ENCODE peak calls at places on chromosomes 12 and 14, in eight cellular contexts. One of them, this sample, is unnamed.

GRCh38 chr12:113990548-113991223 is 24.6 kb upstream of the RBM19 start:
- DNase-seq in PC-3: no peak
- DNase-seq in cardiac fibroblast: no peak
- DNase-seq in tibial artery: no peak
- DNase-seq in endodermal cell: peak
- DNase-seq in psoas muscle: no peak
- DNase-seq in foreskin fibroblast: no peak
- DNase-seq in mucosa of descending colon: no peak
- DNase-seq in this sample: no peak

GRCh38 chr14:74350211-74350943 is 2.1 kb downstream of the VRTN start:
- DNase-seq in mucosa of descending colon: no peak
- DNase-seq in psoas muscle: no peak
- DNase-seq in cardiac fibroblast: no peak
- DNase-seq in foreskin fibroblast: no peak
- DNase-seq in tibial artery: no peak
- DNase-seq in PC-3: no peak
- DNase-seq in endodermal cell: no peak
- DNase-seq in this sample: no peak

GRCh38 chr14:64504310-64504896 is at the start of gene ZBTB1:
- DNase-seq in mucosa of descending colon: peak
- DNase-seq in endodermal cell: peak
- DNase-seq in psoas muscle: peak
- DNase-seq in tibial artery: peak
- DNase-seq in cardiac fibroblast: peak
- DNase-seq in foreskin fibroblast: peak
- DNase-seq in PC-3: peak
- DNase-seq in this sample: peak

GRCh38 chr12:126436041-126436440 is 1370.8 kb downstream of the AACS start:
- DNase-seq in endodermal cell: no peak
- DNase-seq in psoas muscle: no peak
- DNase-seq in tibial artery: no peak
- DNase-seq in foreskin fibroblast: no peak
- DNase-seq in PC-3: no peak
- DNase-seq in cardiac fibroblast: no peak
- DNase-seq in mucosa of descending colon: no peak
- DNase-seq in this sample: no peak

GRCh38 chr14:91170504-91171121 is 56.7 kb downstream of the DGLUCY start:
- DNase-seq in mucosa of descending colon: no peak
- DNase-seq in tibial artery: no peak
- DNase-seq in PC-3: no peak
- DNase-seq in foreskin fibroblast: no peak
- DNase-seq in endodermal cell: no peak
- DNase-seq in cardiac fibroblast: peak
- DNase-seq in psoas muscle: peak
- DNase-seq in this sample: peak

GRCh38 chr12:109124878-109125648 is 8.7 kb downstream of the ACACB start:
- DNase-seq in mucosa of descending colon: no peak
- DNase-seq in PC-3: no peak
- DNase-seq in foreskin fibroblast: no peak
- DNase-seq in tibial artery: no peak
- DNase-seq in psoas muscle: no peak
- DNase-seq in cardiac fibroblast: no peak
- DNase-seq in endodermal cell: no peak
- DNase-seq in this sample: no peak

GRCh38 chr12:26268841-26269553 is 73.6 kb downstream of the SSPN start:
- DNase-seq in psoas muscle: no peak
- DNase-seq in tibial artery: no peak
- DNase-seq in PC-3: no peak
- DNase-seq in endodermal cell: no peak
- DNase-seq in cardiac fibroblast: no peak
- DNase-seq in foreskin fibroblast: peak
- DNase-seq in mucosa of descending colon: no peak
- DNase-seq in this sample: peak

GRCh38 chr14:70716483-70716882 is 74.8 kb downstream of the TTC9 start:
- DNase-seq in endodermal cell: peak
- DNase-seq in tibial artery: no peak
- DNase-seq in psoas muscle: no peak
- DNase-seq in cardiac fibroblast: no peak
- DNase-seq in foreskin fibroblast: no peak
- DNase-seq in PC-3: no peak
- DNase-seq in mucosa of descending colon: no peak
- DNase-seq in this sample: no peak

GRCh38 chr12:19666070-19666469 is 226.8 kb downstream of the AEBP2 start:
- DNase-seq in tibial artery: no peak
- DNase-seq in endodermal cell: peak
- DNase-seq in PC-3: no peak
- DNase-seq in psoas muscle: no peak
- DNase-seq in mucosa of descending colon: no peak
- DNase-seq in foreskin fibroblast: no peak
- DNase-seq in cardiac fibroblast: no peak
- DNase-seq in this sample: no peak

GRCh38 chr12:71764587-71765321 is 10.1 kb downstream of the RAB21 start:
- DNase-seq in cardiac fibroblast: no peak
- DNase-seq in foreskin fibroblast: no peak
- DNase-seq in tibial artery: no peak
- DNase-seq in PC-3: no peak
- DNase-seq in mucosa of descending colon: no peak
- DNase-seq in psoas muscle: no peak
- DNase-seq in endodermal cell: no peak
- DNase-seq in this sample: no peak

GRCh38 chr12:125013816-125014442 is 20.5 kb downstream of the BRI3BP start:
- DNase-seq in psoas muscle: no peak
- DNase-seq in cardiac fibroblast: no peak
- DNase-seq in PC-3: no peak
- DNase-seq in endodermal cell: peak
- DNase-seq in mucosa of descending colon: no peak
- DNase-seq in foreskin fibroblast: no peak
- DNase-seq in tibial artery: no peak
- DNase-seq in this sample: no peak

GRCh38 chr12:116677202-116677651 is 60.6 kb downstream of the SPRING1 start:
- DNase-seq in tibial artery: no peak
- DNase-seq in foreskin fibroblast: no peak
- DNase-seq in cardiac fibroblast: no peak
- DNase-seq in PC-3: no peak
- DNase-seq in mucosa of descending colon: no peak
- DNase-seq in psoas muscle: no peak
- DNase-seq in endodermal cell: no peak
- DNase-seq in this sample: no peak

GRCh38 chr12:131281016-131281415 is 327.3 kb downstream of the ADGRD1 start:
- DNase-seq in endodermal cell: no peak
- DNase-seq in cardiac fibroblast: no peak
- DNase-seq in psoas muscle: no peak
- DNase-seq in tibial artery: peak
- DNase-seq in PC-3: no peak
- DNase-seq in mucosa of descending colon: peak
- DNase-seq in foreskin fibroblast: no peak
- DNase-seq in this sample: no peak

GRCh38 chr12:117069126-117069788 is 30.0 kb downstream of the TESC start:
- DNase-seq in psoas muscle: no peak
- DNase-seq in PC-3: no peak
- DNase-seq in endodermal cell: no peak
- DNase-seq in mucosa of descending colon: no peak
- DNase-seq in tibial artery: no peak
- DNase-seq in cardiac fibroblast: no peak
- DNase-seq in foreskin fibroblast: no peak
- DNase-seq in this sample: no peak

GRCh38 chr14:61965030-61965745 is 203.0 kb downstream of the SNAPC1 start:
- DNase-seq in foreskin fibroblast: peak
- DNase-seq in endodermal cell: no peak
- DNase-seq in cardiac fibroblast: peak
- DNase-seq in tibial artery: no peak
- DNase-seq in psoas muscle: no peak
- DNase-seq in PC-3: peak
- DNase-seq in mucosa of descending colon: no peak
- DNase-seq in this sample: peak

GRCh38 chr14:32724864-32725550 is 213.7 kb upstream of the NPAS3 start:
- DNase-seq in mucosa of descending colon: no peak
- DNase-seq in cardiac fibroblast: peak
- DNase-seq in psoas muscle: no peak
- DNase-seq in foreskin fibroblast: peak
- DNase-seq in tibial artery: no peak
- DNase-seq in PC-3: peak
- DNase-seq in endodermal cell: peak
- DNase-seq in this sample: peak

GRCh38 chr12:122012184-122012583 is 9.5 kb upstream of the BCL7A start:
- DNase-seq in endodermal cell: no peak
- DNase-seq in foreskin fibroblast: no peak
- DNase-seq in tibial artery: no peak
- DNase-seq in PC-3: peak
- DNase-seq in mucosa of descending colon: no peak
- DNase-seq in psoas muscle: no peak
- DNase-seq in cardiac fibroblast: no peak
- DNase-seq in this sample: no peak

GRCh38 chr14:53714495-53715389 is 241.9 kb downstream of the BMP4 start:
- DNase-seq in psoas muscle: no peak
- DNase-seq in cardiac fibroblast: peak
- DNase-seq in tibial artery: no peak
- DNase-seq in PC-3: no peak
- DNase-seq in mucosa of descending colon: no peak
- DNase-seq in endodermal cell: no peak
- DNase-seq in foreskin fibroblast: no peak
- DNase-seq in this sample: no peak
- H3K4me3 ChIP-seq in psoas muscle: peak
- H3K4me3 ChIP-seq in cardiac fibroblast: no peak
- H3K4me3 ChIP-seq in tibial artery: peak
- H3K4me3 ChIP-seq in PC-3: peak
- H3K4me3 ChIP-seq in mucosa of descending colon: no peak
- H3K4me3 ChIP-seq in endodermal cell: no peak
- H3K4me3 ChIP-seq in foreskin fibroblast: peak
- H3K4me3 ChIP-seq in this sample: no peak

DNA sequence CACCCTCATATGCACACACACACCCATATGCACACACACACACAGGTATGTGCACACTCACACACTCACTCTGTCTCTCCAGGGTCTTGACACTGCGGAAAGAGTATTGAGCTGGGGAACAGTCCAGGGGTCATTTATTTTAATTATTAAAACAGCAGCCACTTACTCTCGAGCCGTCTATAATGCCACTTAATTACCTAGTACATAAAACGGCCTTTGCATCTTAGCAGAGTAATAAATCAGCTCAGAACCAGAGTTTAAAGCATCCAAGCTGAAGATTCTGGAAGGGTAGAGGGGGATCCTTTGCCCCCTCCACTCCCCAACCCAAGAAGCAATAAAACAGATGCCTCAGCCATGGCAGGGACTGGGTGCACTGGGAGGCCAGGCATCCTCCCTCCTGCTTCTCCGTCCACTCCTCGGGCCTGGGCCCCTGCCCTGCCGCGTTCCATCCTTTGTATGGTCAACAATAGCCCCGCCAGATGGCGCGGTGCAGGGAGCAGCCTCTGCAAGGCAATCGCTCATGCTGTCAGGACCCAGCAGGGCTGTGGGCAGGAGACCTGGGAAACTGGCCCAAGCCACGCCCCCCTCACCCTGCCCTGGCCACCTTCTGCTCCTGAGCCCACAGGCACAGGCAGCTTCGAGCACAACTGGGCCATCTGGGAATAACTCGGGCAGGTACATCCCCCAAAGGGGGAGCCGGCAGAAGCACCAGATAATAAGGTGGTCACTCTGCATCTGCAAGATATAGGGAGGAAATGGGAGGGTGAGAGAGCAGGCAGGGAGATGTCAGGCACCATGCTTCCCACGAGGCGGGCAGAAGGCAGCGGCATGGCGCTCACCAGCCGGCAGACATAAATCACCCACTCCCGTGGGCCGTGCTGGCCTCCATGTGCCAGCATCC is 40.9 kb downstream of the CCDC85C start:
- DNase-seq in PC-3: peak
- DNase-seq in foreskin fibroblast: peak
- DNase-seq in endodermal cell: peak
- DNase-seq in cardiac fibroblast: peak
- DNase-seq in psoas muscle: peak
- DNase-seq in tibial artery: peak
- DNase-seq in mucosa of descending colon: peak
- DNase-seq in this sample: peak
- TF ChIP-seq CTCF in PC-3: peak
- TF ChIP-seq CTCF in foreskin fibroblast: peak
- TF ChIP-seq CTCF in endodermal cell: peak
- TF ChIP-seq CTCF in cardiac fibroblast: peak
- TF ChIP-seq CTCF in psoas muscle: peak
- TF ChIP-seq CTCF in tibial artery: peak
- TF ChIP-seq CTCF in mucosa of descending colon: no peak
- TF ChIP-seq CTCF in this sample: peak

GRCh38 chr12:51531284-51531981 is 59.6 kb upstream of the SCN8A start:
- DNase-seq in psoas muscle: no peak
- DNase-seq in cardiac fibroblast: no peak
- DNase-seq in endodermal cell: no peak
- DNase-seq in PC-3: no peak
- DNase-seq in mucosa of descending colon: no peak
- DNase-seq in tibial artery: no peak
- DNase-seq in foreskin fibroblast: no peak
- DNase-seq in this sample: no peak
- H3K4me3 ChIP-seq in psoas muscle: no peak
- H3K4me3 ChIP-seq in cardiac fibroblast: no peak
- H3K4me3 ChIP-seq in endodermal cell: no peak
- H3K4me3 ChIP-seq in PC-3: peak
- H3K4me3 ChIP-seq in mucosa of descending colon: no peak
- H3K4me3 ChIP-seq in tibial artery: no peak
- H3K4me3 ChIP-seq in foreskin fibroblast: no peak
- H3K4me3 ChIP-seq in this sample: no peak

DNA sequence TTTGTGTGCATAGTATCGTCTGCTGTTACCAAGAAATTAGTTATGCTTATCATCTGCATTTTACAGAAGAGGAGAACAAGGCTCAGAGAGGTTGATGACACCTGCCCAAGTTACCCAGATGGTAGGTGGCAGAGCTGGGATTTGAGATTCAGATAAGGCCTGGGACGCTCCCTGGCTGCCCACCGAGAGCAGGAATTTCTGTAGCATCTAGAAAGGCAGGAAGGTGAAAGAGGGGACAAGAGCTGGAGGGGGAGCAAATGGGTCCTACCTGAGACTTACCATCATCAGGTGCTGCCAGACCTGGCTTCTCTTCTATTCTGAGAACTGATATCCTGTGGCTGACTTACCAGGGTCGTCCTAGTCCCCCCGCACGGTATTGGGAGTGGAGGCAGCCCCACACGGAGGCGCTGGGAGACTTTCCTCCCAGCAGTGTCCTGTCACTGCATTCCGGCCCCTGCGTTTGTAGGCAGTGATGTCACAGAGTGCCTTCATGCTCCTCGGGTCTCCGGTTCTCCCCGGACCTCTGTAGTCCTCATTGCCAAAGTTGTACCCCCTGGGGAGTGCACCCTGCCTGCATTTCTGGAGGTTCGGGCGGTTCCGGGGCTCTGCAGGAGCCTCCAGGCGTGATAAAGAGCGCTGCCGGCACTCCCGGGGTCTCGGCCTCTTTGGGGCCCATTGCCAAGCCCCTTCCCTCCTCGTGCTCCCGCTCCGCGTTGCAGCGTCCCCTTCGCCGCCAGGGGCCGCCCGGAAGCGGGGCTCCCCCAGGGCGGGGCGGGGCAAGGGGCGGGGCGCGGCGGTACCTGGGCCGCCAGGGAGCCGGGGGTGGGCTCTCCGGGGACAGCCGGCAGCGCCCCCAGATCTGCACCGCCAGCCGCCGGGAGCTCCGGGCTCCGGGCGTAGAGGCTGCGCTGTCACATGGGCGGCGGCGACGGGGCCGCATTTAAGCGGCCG is at the start of gene CABP1:
- DNase-seq in mucosa of descending colon: peak
- DNase-seq in psoas muscle: no peak
- DNase-seq in PC-3: no peak
- DNase-seq in endodermal cell: peak
- DNase-seq in cardiac fibroblast: no peak
- DNase-seq in tibial artery: no peak
- DNase-seq in foreskin fibroblast: no peak
- DNase-seq in this sample: no peak
- TF ChIP-seq CTCF in mucosa of descending colon: no peak
- TF ChIP-seq CTCF in psoas muscle: no peak
- TF ChIP-seq CTCF in PC-3: peak
- TF ChIP-seq CTCF in endodermal cell: peak
- TF ChIP-seq CTCF in cardiac fibroblast: no peak
- TF ChIP-seq CTCF in tibial artery: no peak
- TF ChIP-seq CTCF in foreskin fibroblast: peak
- TF ChIP-seq CTCF in this sample: no peak

This sample was measured in AG10803.